ENCODE peak calls at places on chromosome 2, in five cellular contexts. O is K562, E is HepG2, P is GM12878, H is HCT116. Y is an unnamed sample.

GRCh38 chr2:232438951-232439757 is 16.8 kb upstream of the ALPI start:
- DNase-seq in O (peak), E (no peak), P (no peak), H (no peak), Y (no peak)

GRCh38 chr2:201465524-201465971 is 14.0 kb downstream of the STRADB start:
- DNase-seq in O (no peak), E (no peak), P (no peak), H (no peak), Y (no peak)

GRCh38 chr2:158935617-158936016 is 32.8 kb upstream of the TANC1 start:
- DNase-seq in O (no peak), E (no peak), P (no peak), H (no peak), Y (no peak)

GRCh38 chr2:201938151-201938815 is 95.4 kb upstream of the FZD7 start:
- DNase-seq in O (no peak), E (no peak), P (no peak), H (no peak), Y (no peak)

GRCh38 chr2:74572178-74572925 is 17.8 kb downstream of the DOK1 start:
- DNase-seq in O (peak), E (no peak), P (no peak), H (no peak), Y (no peak)

GRCh38 chr2:196481323-196481695 is 158.2 kb upstream of the CCDC150 start:
- DNase-seq in O (no peak), E (no peak), P (no peak), H (no peak), Y (no peak)

GRCh38 chr2:236848467-236848866 is 237.2 kb upstream of the COPS8 start:
- DNase-seq in O (no peak), E (no peak), P (no peak), H (no peak), Y (no peak)

GRCh38 chr2:160868891-160869290 is 291.3 kb upstream of the TANK start:
- DNase-seq in O (no peak), E (no peak), P (no peak), H (no peak), Y (no peak)

GRCh38 chr2:180056367-180057118 is 49.4 kb upstream of the CWC22 start:
- DNase-seq in O (peak), E (no peak), P (no peak), H (no peak), Y (no peak)

GRCh38 chr2:200585730-200586643 is at the start of gene AOX1:
- DNase-seq in O (no peak), E (peak), P (no peak), H (no peak), Y (peak)

GRCh38 chr2:240168041-240168440 is 27.6 kb upstream of the OTOS start:
- DNase-seq in O (no peak), E (no peak), P (no peak), H (no peak), Y (no peak)

GRCh38 chr2:62884086-62884485 is 166.5 kb upstream of the OTX1 start:
- DNase-seq in O (no peak), E (no peak), P (no peak), H (no peak), Y (no peak)

GRCh38 chr2:62881162-62881795 is 169.4 kb upstream of the OTX1 start:
- DNase-seq in O (no peak), E (no peak), P (no peak), H (no peak), Y (no peak)

GRCh38 chr2:62883629-62884028 is 167.0 kb upstream of the OTX1 start:
- DNase-seq in O (no peak), E (no peak), P (no peak), H (no peak), Y (no peak)

GRCh38 chr2:62884514-62884913 is 166.1 kb upstream of the OTX1 start:
- DNase-seq in O (no peak), E (no peak), P (no peak), H (no peak), Y (no peak)
- TF ChIP-seq SP1 in O (no peak), E (no peak), P (no peak), H (no peak), Y (no peak)

GRCh38 chr2:73131807-73132206 is 19.1 kb upstream of the RAB11FIP5 start:
- DNase-seq in O (no peak), E (no peak), P (no peak), H (no peak), Y (no peak)

GRCh38 chr2:73135236-73135635 is 22.5 kb upstream of the RAB11FIP5 start:
- DNase-seq in O (no peak), E (no peak), P (no peak), H (no peak), Y (no peak)

GRCh38 chr2:73130790-73131189 is 18.0 kb upstream of the RAB11FIP5 start:
- DNase-seq in O (no peak), E (no peak), P (no peak), H (no peak), Y (no peak)

GRCh38 chr2:73134471-73134870 is 21.7 kb upstream of the RAB11FIP5 start:
- DNase-seq in O (no peak), E (no peak), P (no peak), H (no peak), Y (peak)

DNA sequence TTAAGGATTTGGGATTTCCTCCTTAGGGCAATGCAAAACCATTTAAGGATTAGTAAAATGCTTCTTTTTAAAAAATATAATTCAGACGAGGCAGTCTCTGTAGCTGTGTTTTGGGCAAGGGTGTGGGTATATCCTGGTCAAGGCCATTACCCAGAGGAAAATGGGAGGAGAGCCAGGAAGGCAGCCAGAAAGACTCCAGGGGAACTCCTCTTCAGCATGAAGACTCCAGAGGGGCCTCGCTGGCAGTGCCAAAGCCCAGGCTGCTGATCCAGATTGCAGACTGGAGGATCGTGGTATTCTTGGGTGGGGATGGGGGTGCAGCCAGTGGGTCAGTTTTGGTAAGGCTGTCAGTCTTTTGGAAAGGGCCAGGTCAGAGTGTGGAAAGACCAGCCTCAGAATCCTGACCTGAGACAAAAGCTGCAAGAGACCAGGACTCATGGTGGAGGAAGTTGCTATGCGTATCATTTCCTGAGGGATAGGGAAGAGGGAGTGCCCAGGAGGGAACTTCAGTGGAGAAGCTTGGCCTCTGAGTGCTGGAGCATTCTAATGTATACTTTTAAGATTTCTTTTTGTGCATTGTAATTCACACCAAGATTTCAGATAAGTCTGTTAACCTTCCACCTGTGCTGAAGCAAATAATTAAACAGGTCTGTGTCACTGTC is 20.9 kb upstream of the RAB11FIP5 start:
- DNase-seq in O (no peak), E (no peak), P (no peak), H (no peak), Y (no peak)
- H3K4me3 ChIP-seq in O (no peak), E (no peak), P (no peak), H (no peak), Y (no peak)

GRCh38 chr2:215366440-215367032 is 54.7 kb downstream of the ATIC start:
- DNase-seq in O (no peak), E (no peak), P (no peak), H (no peak), Y (no peak)

GRCh38 chr2:215368493-215368809 is 56.6 kb downstream of the ATIC start:
- DNase-seq in O (no peak), E (no peak), P (no peak), H (no peak), Y (no peak)

GRCh38 chr2:215370116-215370965 is 58.5 kb downstream of the ATIC start:
- DNase-seq in O (no peak), E (no peak), P (no peak), H (no peak), Y (no peak)

GRCh38 chr2:215367647-215368492 is 56.0 kb downstream of the ATIC start:
- DNase-seq in O (no peak), E (no peak), P (no peak), H (no peak), Y (no peak)

GRCh38 chr2:215369191-215369760 is 57.4 kb downstream of the ATIC start:
- DNase-seq in O (no peak), E (no peak), P (no peak), H (no peak), Y (no peak)
- TF ChIP-seq SP1 in O (no peak), E (no peak), P (no peak), H (no peak), Y (no peak)

GRCh38 chr2:42493468-42493884 is 306 bp downstream of the KCNG3 start:
- DNase-seq in O (no peak), E (no peak), P (no peak), H (no peak), Y (no peak)

GRCh38 chr2:42493885-42494433 is at the start of gene KCNG3:
- DNase-seq in O (peak), E (peak), P (no peak), H (no peak), Y (no peak)

GRCh38 chr2:42495234-42495581 is 1.4 kb upstream of the KCNG3 start:
- DNase-seq in O (no peak), E (no peak), P (no peak), H (no peak), Y (no peak)

GRCh38 chr2:42494434-42495233 is 852 bp upstream of the KCNG3 start:
- DNase-seq in O (peak), E (peak), P (peak), H (peak), Y (peak)

GRCh38 chr2:42495611-42496010 is 1.8 kb upstream of the KCNG3 start:
- DNase-seq in O (no peak), E (no peak), P (no peak), H (no peak), Y (no peak)
- H3K4me3 ChIP-seq in O (no peak), E (peak), P (no peak), H (no peak), Y (peak)

GRCh38 chr2:25589676-25590205 is 83.6 kb downstream of the DTNB start:
- DNase-seq in O (no peak), E (no peak), P (no peak), H (no peak), Y (no peak)

GRCh38 chr2:25586726-25587144 is 86.6 kb downstream of the DTNB start:
- DNase-seq in O (no peak), E (no peak), P (peak), H (no peak), Y (no peak)

GRCh38 chr2:25588576-25588975 is 84.8 kb downstream of the DTNB start:
- DNase-seq in O (no peak), E (no peak), P (no peak), H (no peak), Y (no peak)

GRCh38 chr2:25585189-25585588 is 88.2 kb downstream of the DTNB start:
- DNase-seq in O (no peak), E (no peak), P (no peak), H (no peak), Y (no peak)

GRCh38 chr2:25587361-25587760 is 86.0 kb downstream of the DTNB start:
- DNase-seq in O (no peak), E (no peak), P (no peak), H (no peak), Y (no peak)
- TF ChIP-seq SP1 in O (no peak), E (no peak), P (peak), H (no peak), Y (no peak)

GRCh38 chr2:238420878-238421694 is 5.6 kb upstream of the ASB1 start:
- DNase-seq in O (peak), E (no peak), P (no peak), H (no peak), Y (no peak)
- H3K4me3 ChIP-seq in O (peak), E (no peak), P (no peak), H (no peak), Y (no peak)

GRCh38 chr2:222707102-222707688 is 35.7 kb downstream of the MOGAT1 start:
- DNase-seq in O (no peak), E (peak), P (no peak), H (no peak), Y (no peak)

GRCh38 chr2:222708274-222708710 is 36.8 kb downstream of the MOGAT1 start:
- DNase-seq in O (peak), E (peak), P (no peak), H (peak), Y (peak)

GRCh38 chr2:222709191-222709891 is 37.9 kb downstream of the MOGAT1 start:
- DNase-seq in O (peak), E (peak), P (no peak), H (peak), Y (no peak)

GRCh38 chr2:222706616-222707015 is 35.2 kb downstream of the MOGAT1 start:
- DNase-seq in O (no peak), E (no peak), P (no peak), H (no peak), Y (no peak)

DNA sequence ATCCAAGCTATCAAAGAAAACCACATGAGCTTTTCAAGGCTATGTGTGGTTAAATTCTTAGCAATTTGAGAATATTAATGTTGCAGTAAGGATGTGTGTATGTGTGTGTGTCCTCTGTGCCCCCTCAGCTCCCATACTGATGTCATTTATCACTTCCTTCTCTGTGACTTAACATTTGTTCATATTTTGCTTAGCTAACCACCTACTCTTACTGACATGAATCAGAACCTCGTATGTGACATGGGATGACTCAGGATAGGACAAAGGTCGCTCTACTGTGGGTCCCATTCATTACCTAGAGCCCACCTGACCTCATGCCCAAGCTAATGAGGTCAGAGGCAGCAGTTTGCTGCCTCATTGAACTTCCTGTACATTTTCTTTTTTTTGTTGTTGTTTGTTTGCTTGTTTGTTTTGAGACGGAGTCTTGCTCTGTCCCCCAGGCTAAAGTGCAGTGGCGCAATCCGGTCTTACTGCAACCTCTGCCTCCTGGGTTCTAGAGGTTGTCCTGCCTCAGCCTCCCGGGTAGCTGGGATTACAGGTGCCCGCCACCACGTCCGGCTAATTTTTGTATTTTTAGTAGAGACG is 36.3 kb downstream of the MOGAT1 start:
- DNase-seq in O (no peak), E (peak), P (no peak), H (no peak), Y (no peak)
- TF ChIP-seq SP1 in O (no peak), E (no peak), P (no peak), H (peak), Y (no peak)

Y was measured in H1.